ENCODE peak calls at places on chromosomes 16 and 17, in eight cellular contexts. L, U, J, Q, N, G, E and I are unnamed samples.

GRCh38 chr17:9475259-9475658 is 100.4 kb downstream of the STX8 start:
- DNase-seq in U (no peak), J (no peak), N (peak; percentile 56), Q (no peak), G (no peak), E (no peak), L (no peak), I (no peak)

GRCh38 chr16:75606507-75606906 is 16.6 kb downstream of the ADAT1 start:
- DNase-seq in G (no peak), U (no peak), E (no peak), J (no peak), L (no peak), Q (no peak), N (no peak), I (no peak)

GRCh38 chr17:44848257-44848795 is 643 bp downstream of the HIGD1B start:
- DNase-seq in J (no peak), G (no peak), Q (no peak), L (no peak), U (no peak), N (no peak), E (no peak), I (no peak)

GRCh38 chr17:28612936-28613872 is 781 bp downstream of the RSKR start:
- DNase-seq in J (no peak), L (peak; percentile 58), E (no peak), U (peak; percentile 32), Q (peak; percentile 43), N (peak; percentile 26), G (no peak), I (no peak)

GRCh38 chr16:25141648-25142047 is 30.1 kb downstream of the LCMT1 start:
- DNase-seq in U (no peak), L (no peak), J (no peak), G (no peak), Q (no peak), E (no peak), N (no peak), I (no peak)

GRCh38 chr17:43758497-43759174 is at the start of gene SOST:
- DNase-seq in Q (no peak), E (no peak), J (no peak), L (no peak), N (no peak), U (no peak), G (peak; percentile 47), I (no peak)

GRCh38 chr16:27759301-27759871 is 209.4 kb downstream of the KATNIP start:
- DNase-seq in U (no peak), E (no peak), G (no peak), L (no peak), N (no peak), Q (no peak), J (no peak), I (no peak)

GRCh38 chr16:57000271-57001025 is 11.1 kb downstream of the NLRC5 start:
- DNase-seq in E (peak; percentile 70), Q (peak; percentile 82), L (no peak), J (peak; percentile 92), N (no peak), U (no peak), G (peak; percentile 14), I (no peak)

GRCh38 chr16:79076039-79076767 is 524.3 kb downstream of the MAF start:
- DNase-seq in N (no peak), E (no peak), L (no peak), G (no peak), Q (no peak), U (no peak), J (no peak), I (no peak)

GRCh38 chr16:53678756-53679334 is 24.8 kb downstream of the RPGRIP1L start:
- DNase-seq in U (no peak), G (no peak), E (no peak), L (no peak), N (no peak), Q (no peak), J (no peak), I (no peak)
- H3K27ac ChIP-seq in U (no peak overlapping the region), G (no peak overlapping the region), E (no peak overlapping the region), L (no peak overlapping the region), N (no peak overlapping the region), Q (no peak overlapping the region), J (no peak overlapping the region), I (no peak overlapping the region)

DNA sequence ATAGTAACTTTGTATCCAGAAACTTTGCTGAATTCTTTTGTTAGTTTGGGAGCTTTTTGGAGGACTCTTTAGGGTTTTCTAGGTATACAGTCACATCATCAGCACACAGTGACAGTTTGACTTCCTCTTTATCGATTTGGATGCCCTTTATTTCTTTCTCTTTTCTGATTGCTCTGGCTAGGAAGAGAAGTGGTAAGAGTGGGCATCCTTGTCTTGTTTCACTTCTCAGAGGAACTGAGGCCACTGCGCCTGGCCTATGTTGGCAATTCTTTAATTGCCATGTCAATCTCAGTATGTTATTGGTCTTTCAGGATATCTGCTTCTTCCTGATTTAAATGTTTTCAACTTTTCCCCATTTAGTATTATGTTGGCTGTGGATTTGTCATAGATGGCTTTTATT is 24.6 kb downstream of the ATF7IP2 start:
- DNase-seq in Q (no peak), U (no peak), E (no peak), J (no peak), L (no peak), G (no peak), N (no peak), I (no peak)
- H3K4me3 ChIP-seq in Q (no peak overlapping the region), U (no peak overlapping the region), E (no peak overlapping the region), J (no peak overlapping the region), L (no peak overlapping the region), G (no peak overlapping the region), N (no peak overlapping the region), I (no peak overlapping the region)

GRCh38 chr16:14109782-14110727 is 38.9 kb downstream of the MRTFB start:
- DNase-seq in E (no peak), U (peak; percentile 34), G (no peak), L (no peak), N (no peak), J (no peak), Q (no peak), I (no peak)

GRCh38 chr16:14111713-14112538 is 40.8 kb downstream of the MRTFB start:
- DNase-seq in N (peak; percentile 51), E (no peak), U (peak; percentile 31), G (peak; percentile 81), L (no peak), Q (no peak), J (peak; percentile 77), I (no peak)

GRCh38 chr16:14110728-14111251 is 39.7 kb downstream of the MRTFB start:
- DNase-seq in N (no peak), Q (no peak), G (no peak), E (no peak), U (no peak), L (no peak), J (no peak), I (no peak)

GRCh38 chr16:14113344-14113743 is 42.2 kb downstream of the MRTFB start:
- DNase-seq in G (no peak), J (no peak), Q (no peak), N (no peak), U (no peak), E (no peak), L (no peak), I (no peak)

DNA sequence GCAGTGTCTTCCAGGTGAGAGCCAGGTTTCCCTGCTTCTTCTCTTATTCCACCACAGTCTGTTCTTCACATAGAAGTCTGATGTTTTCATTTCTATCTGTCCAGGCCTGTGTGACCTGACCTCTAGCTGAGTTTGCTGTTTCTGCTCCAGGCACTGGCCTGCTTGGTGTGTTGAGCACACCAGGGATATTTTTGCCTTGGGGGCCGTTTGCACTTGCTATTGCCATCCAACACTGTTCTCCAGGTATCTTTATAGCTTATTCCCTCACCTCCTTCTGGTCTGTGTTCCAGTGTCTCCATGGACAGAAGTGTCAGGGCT is 41.4 kb downstream of the MRTFB start:
- DNase-seq in N (no peak), Q (no peak), U (no peak), J (no peak), E (no peak), L (no peak), G (no peak), I (no peak)
- H3K27ac ChIP-seq in N (no peak overlapping the region), Q (no peak overlapping the region), U (no peak overlapping the region), J (no peak overlapping the region), E (no peak overlapping the region), L (peak overlapping the region; percentile 53), G (peak overlapping the region; percentile 32), I (peak overlapping the region; percentile 83)

GRCh38 chr16:2520097-2520783 is at the start of gene AMDHD2:
- DNase-seq in Q (peak; percentile 96), J (peak; percentile 97), E (peak; percentile 77), N (peak; percentile 86), U (peak; percentile 87), G (peak; percentile 95), L (peak; percentile 96), I (peak; percentile 90)

GRCh38 chr16:2520784-2521577 is 810 bp downstream of the AMDHD2 start:
- DNase-seq in E (no peak), G (peak; percentile 74), L (no peak), U (peak; percentile 33), N (no peak), J (no peak), Q (peak; percentile 93), I (no peak)

GRCh38 chr16:2517954-2518605 is 2.1 kb upstream of the AMDHD2 start:
- DNase-seq in N (no peak), E (no peak), G (no peak), U (no peak), Q (peak; percentile 62), J (no peak), L (no peak), I (no peak)

GRCh38 chr16:2518823-2519710 is 1.1 kb upstream of the AMDHD2 start:
- DNase-seq in J (no peak), Q (peak; percentile 86), E (no peak), G (peak; percentile 79), L (no peak), U (peak; percentile 42), N (no peak), I (no peak)

GRCh38 chr16:2519711-2520080 is 475 bp upstream of the AMDHD2 start:
- DNase-seq in U (no peak), G (peak; percentile 76), E (no peak), N (no peak), J (no peak), L (no peak), Q (peak; percentile 88), I (no peak)
- H3K4me3 ChIP-seq in U (no peak overlapping the region), G (peak overlapping the region; percentile 73), E (peak overlapping the region; percentile 70), N (peak overlapping the region; percentile 69), J (no peak overlapping the region), L (peak overlapping the region; percentile 63), Q (peak overlapping the region; percentile 71), I (peak overlapping the region; percentile 81)

GRCh38 chr16:71817690-71818089 is 9.1 kb upstream of the AP1G1 start:
- DNase-seq in Q (no peak), E (no peak), L (no peak), G (no peak), U (no peak), J (no peak), N (no peak), I (no peak)
- H3K27ac ChIP-seq in Q (peak overlapping the region; percentile 39), E (peak overlapping the region; percentile 93), L (no peak overlapping the region), G (peak overlapping the region; percentile 81), U (no peak overlapping the region), J (peak overlapping the region; percentile 7), N (peak overlapping the region; percentile 10), I (peak overlapping the region; percentile 56)

GRCh38 chr17:12553625-12554024 is 112.1 kb upstream of the MYOCD start:
- DNase-seq in J (no peak), U (no peak), L (no peak), E (no peak), N (no peak), G (no peak), Q (no peak), I (no peak)
- H3K4me3 ChIP-seq in J (no peak overlapping the region), U (no peak overlapping the region), L (no peak overlapping the region), E (peak overlapping the region; percentile 71), N (no peak overlapping the region), G (no peak overlapping the region), Q (no peak overlapping the region), I (no peak overlapping the region)

GRCh38 chr16:15919331-15919730 is 30.1 kb upstream of the ABCC1 start:
- DNase-seq in N (no peak), L (no peak), Q (no peak), G (no peak), E (no peak), J (no peak), U (no peak), I (no peak)
- H3K27ac ChIP-seq in N (no peak overlapping the region), L (no peak overlapping the region), Q (no peak overlapping the region), G (no peak overlapping the region), E (no peak overlapping the region), J (no peak overlapping the region), U (no peak overlapping the region), I (no peak overlapping the region)